ENCODE peak calls at places on chromosome X, in nine cellular contexts. E is right atrium auricular region, G is A549, D is left ventricle myocardium inferior, K is neuronal stem cell, P is upper lobe of left lung, N is AG04450, B is uterus, S is heart left ventricle. I is an unnamed sample.

GRCh38 chrX:130975947-130976346 is 72.9 kb upstream of the ENOX2 start:
- DNase-seq in E (no peak), G (peak), D (no peak), K (peak), P (no peak), N (peak), B (no peak), S (no peak), I (no peak)

GRCh38 chrX:81308086-81308852 is 106.4 kb downstream of the SH3BGRL start:
- DNase-seq in E (no peak), G (no peak), D (no peak), K (no peak), P (peak), N (no peak), B (no peak), S (no peak), I (no peak)

GRCh38 chrX:3576886-3577516 is 136.4 kb downstream of the PRKX start:
- DNase-seq in E (no peak), G (no peak), D (no peak), K (no peak), P (no peak), N (peak), B (no peak), S (no peak), I (no peak)

GRCh38 chrX:6852869-6853268 is 294.6 kb upstream of the STS start:
- DNase-seq in E (no peak), G (no peak), D (no peak), K (no peak), P (no peak), N (no peak), B (no peak), S (no peak), I (no peak)

GRCh38 chrX:65588795-65589194 is 54.2 kb upstream of the LAS1L start:
- DNase-seq in E (no peak), G (no peak), D (no peak), K (no peak), P (no peak), N (no peak), B (no peak), S (no peak), I (no peak)

GRCh38 chrX:114532093-114532805 is 51.6 kb upstream of the HTR2C start:
- DNase-seq in E (no peak), G (no peak), D (no peak), K (no peak), P (no peak), N (no peak), B (no peak), S (no peak), I (no peak)

GRCh38 chrX:105647749-105648148 is 174.6 kb upstream of the NRK start:
- DNase-seq in E (no peak), G (no peak), D (no peak), K (no peak), P (no peak), N (no peak), B (no peak), S (no peak), I (no peak)

GRCh38 chrX:72062890-72063289 is 68.8 kb downstream of the RTL5 start:
- DNase-seq in E (peak), G (no peak), D (peak), K (no peak), P (no peak), N (no peak), B (peak), S (no peak), I (peak)

GRCh38 chrX:72005046-72005445 is 94.4 kb downstream of the NHSL2 start:
- DNase-seq in E (no peak), G (no peak), D (no peak), K (no peak), P (no peak), N (no peak), B (no peak), S (no peak), I (no peak)

GRCh38 chrX:136251042-136251991 is at the start of gene MAP7D3:
- DNase-seq in E (no peak), G (peak), D (peak), K (peak), P (peak), N (no peak), B (peak), S (peak), I (peak)

GRCh38 chrX:47927212-47927611 is 76.6 kb downstream of the ZNF182 start:
- DNase-seq in E (no peak), G (no peak), D (no peak), K (no peak), P (no peak), N (no peak), B (no peak), S (no peak), I (no peak)

DNA sequence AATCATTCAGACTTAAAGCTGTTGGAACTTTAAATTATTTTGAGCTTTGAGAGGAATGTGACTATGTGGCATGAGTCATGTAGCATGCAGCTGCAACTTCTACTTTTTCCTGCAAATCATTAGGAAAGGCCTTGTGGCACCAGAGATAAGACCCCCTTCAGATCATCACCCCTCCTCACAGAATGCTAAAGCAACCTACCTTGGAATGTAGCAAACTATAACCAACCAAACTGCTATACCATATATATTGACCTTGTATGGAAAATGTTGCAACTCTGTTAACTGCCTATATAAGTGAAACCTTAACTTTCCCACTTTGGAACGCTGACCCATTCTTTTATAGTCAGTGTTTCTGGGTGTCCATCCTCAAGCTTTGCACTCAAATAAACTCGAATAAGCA is 32.0 kb downstream of the ATXN3L start:
- DNase-seq in E (no peak), G (no peak), D (no peak), K (no peak), P (no peak), N (peak), B (no peak), S (no peak), I (no peak)
- H3K27ac ChIP-seq in E (no peak), G (peak), D (no peak), K (no peak), P (no peak), N (peak), B (no peak), S (no peak), I (no peak)

GRCh38 chrX:10633722-10634121 is 13.3 kb upstream of the MID1 start:
- DNase-seq in E (no peak), G (peak), D (peak), K (no peak), P (no peak), N (peak), B (peak), S (no peak), I (peak)

GRCh38 chrX:10634681-10635161 is 14.3 kb upstream of the MID1 start:
- DNase-seq in E (no peak), G (peak), D (no peak), K (no peak), P (no peak), N (peak), B (peak), S (no peak), I (no peak)

GRCh38 chrX:10636851-10637250 is 16.5 kb upstream of the MID1 start:
- DNase-seq in E (no peak), G (no peak), D (no peak), K (no peak), P (no peak), N (no peak), B (no peak), S (no peak), I (no peak)

GRCh38 chrX:10631416-10632145 is 11.2 kb upstream of the MID1 start:
- DNase-seq in E (no peak), G (no peak), D (no peak), K (no peak), P (no peak), N (no peak), B (no peak), S (no peak), I (no peak)

DNA sequence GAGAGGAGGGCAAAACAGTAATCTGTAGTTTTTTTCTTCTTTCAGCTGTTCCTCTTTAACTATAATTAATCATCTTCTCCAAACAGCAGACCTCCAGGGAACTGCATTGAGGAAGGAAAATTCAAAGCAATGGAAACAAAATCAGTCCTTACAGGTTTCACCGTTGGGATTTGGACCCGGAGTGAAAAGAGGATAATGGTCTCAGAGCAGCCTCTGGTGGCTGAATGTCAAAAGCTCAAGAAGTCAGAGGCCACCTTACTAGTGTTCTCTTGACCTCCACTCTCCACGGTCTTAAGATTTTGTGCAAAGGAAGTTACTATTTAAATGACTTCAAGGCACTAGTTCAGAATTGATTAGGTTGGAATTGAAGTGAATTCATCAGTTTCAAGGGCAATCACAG is 16.0 kb upstream of the MID1 start:
- DNase-seq in E (no peak), G (peak), D (no peak), K (no peak), P (no peak), N (no peak), B (peak), S (no peak), I (peak)
- H3K27ac ChIP-seq in E (no peak), G (peak), D (peak), K (no peak), P (no peak), N (no peak), B (peak), S (no peak), I (peak)

GRCh38 chrX:97876697-97877407 is 993.1 kb downstream of the RPA4 start:
- DNase-seq in E (no peak), G (no peak), D (no peak), K (no peak), P (no peak), N (no peak), B (no peak), S (no peak), I (no peak)
- H3K27ac ChIP-seq in E (no peak), G (no peak), D (no peak), K (no peak), P (no peak), N (no peak), B (no peak), S (no peak), I (no peak)

DNA sequence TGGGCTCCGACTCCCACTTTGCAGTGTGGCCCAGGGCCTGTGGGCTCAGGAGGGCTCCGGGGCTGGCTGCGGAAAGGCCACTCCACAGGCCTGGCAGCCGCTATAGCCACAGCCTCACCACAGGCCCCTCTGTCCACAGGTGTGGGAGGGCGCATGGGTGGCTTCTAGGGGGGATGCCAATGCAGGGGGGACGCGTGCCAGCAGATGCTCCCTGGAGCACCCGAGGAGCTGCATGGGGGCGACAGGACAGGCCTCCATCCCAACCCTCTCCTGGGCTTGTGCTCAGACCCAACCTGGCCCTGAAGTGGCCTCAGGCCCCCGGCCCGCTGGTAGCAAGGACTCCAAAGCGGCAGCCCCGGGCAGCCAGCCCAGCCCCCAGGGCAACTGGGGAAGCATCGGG is 8.0 kb downstream of the BGN start:
- DNase-seq in E (no peak), G (no peak), D (no peak), K (no peak), P (peak), N (no peak), B (no peak), S (no peak), I (no peak)
- H3K27ac ChIP-seq in E (no peak), G (no peak), D (no peak), K (no peak), P (no peak), N (no peak), B (no peak), S (no peak), I (no peak)